ENCODE peak calls at places on chromosomes 4 and X, in ten cellular contexts. X is fibroblast of mammary gland, A is GM12864, J is tibial artery, P is psoas muscle, D is brain microvascular endothelial cell, Q is AG04450, Y is breast epithelium, C is WERI-Rb-1, U is heart right ventricle. M is an unnamed sample.

GRCh38 chrX:153879741-153880439 is 6.1 kb downstream of the L1CAM start:
- DNase-seq in X (no peak), A (no peak), J (no peak), P (peak), D (no peak), Q (no peak), Y (no peak), C (no peak), U (no peak), M (no peak)

GRCh38 chr4:125062079-125062478 is 252.7 kb upstream of the FAT4 start:
- DNase-seq in X (no peak), A (no peak), J (no peak), P (no peak), D (no peak), Q (no peak), Y (no peak), C (no peak), U (no peak), M (no peak)

GRCh38 chrX:1212532-1212931 is at the start of gene CRLF2:
- DNase-seq in X (peak), A (no peak), J (no peak), P (no peak), D (no peak), Q (no peak), Y (no peak), C (no peak), U (no peak), M (no peak)

GRCh38 chr4:62814510-62815047 is 1594.7 kb downstream of the TECRL start:
- DNase-seq in X (no peak), A (no peak), J (no peak), P (no peak), D (no peak), Q (no peak), Y (no peak), C (no peak), U (no peak), M (no peak)

GRCh38 chrX:2588049-2588448 is 87.3 kb upstream of the DHRSX start:
- DNase-seq in X (no peak), A (no peak), J (no peak), P (no peak), D (no peak), Q (no peak), Y (no peak), C (no peak), U (no peak), M (no peak)

GRCh38 chrX:7263961-7264360 is 116.0 kb upstream of the PUDP start:
- DNase-seq in X (peak), A (no peak), J (no peak), P (no peak), D (no peak), Q (no peak), Y (peak), C (no peak), U (no peak), M (no peak)

GRCh38 chr4:82358773-82359324 is 14.9 kb downstream of the HNRNPD start:
- DNase-seq in X (no peak), A (no peak), J (no peak), P (no peak), D (no peak), Q (no peak), Y (no peak), C (no peak), U (no peak), M (no peak)

GRCh38 chrX:8364369-8365141 is 100.1 kb upstream of the VCX3B start:
- DNase-seq in X (no peak), A (no peak), J (no peak), P (no peak), D (no peak), Q (no peak), Y (no peak), C (peak), U (no peak), M (peak)

GRCh38 chrX:100477949-100478348 is 67.9 kb upstream of the PCDH19 start:
- DNase-seq in X (no peak), A (no peak), J (peak), P (no peak), D (no peak), Q (no peak), Y (no peak), C (no peak), U (peak), M (peak)

GRCh38 chr4:114264452-114264851 is 285.0 kb upstream of the ARSJ start:
- DNase-seq in X (no peak), A (no peak), J (no peak), P (no peak), D (no peak), Q (no peak), Y (no peak), C (no peak), U (no peak), M (no peak)

GRCh38 chr4:61277785-61278184 is 77.7 kb downstream of the ADGRL3 start:
- DNase-seq in X (no peak), A (no peak), J (no peak), P (no peak), D (peak), Q (no peak), Y (no peak), C (no peak), U (no peak), M (no peak)

GRCh38 chr4:168830777-168831512 is 179.1 kb downstream of the CBR4 start:
- DNase-seq in X (no peak), A (no peak), J (no peak), P (no peak), D (no peak), Q (no peak), Y (no peak), C (peak), U (no peak), M (no peak)

GRCh38 chr4:37453004-37453360 is 208.4 kb downstream of the NWD2 start:
- DNase-seq in X (peak), A (peak), J (no peak), P (no peak), D (peak), Q (no peak), Y (no peak), C (peak), U (peak), M (no peak)

GRCh38 chr4:114734581-114734980 is 136.0 kb downstream of the UGT8 start:
- DNase-seq in X (no peak), A (no peak), J (no peak), P (no peak), D (no peak), Q (no peak), Y (no peak), C (peak), U (no peak), M (no peak)

GRCh38 chrX:40145001-40145631 is 47.4 kb upstream of the BCOR start:
- DNase-seq in X (no peak), A (no peak), J (no peak), P (peak), D (no peak), Q (no peak), Y (no peak), C (peak), U (no peak), M (no peak)

GRCh38 chrX:134634691-134635090 is 23.6 kb downstream of the PLAC1 start:
- DNase-seq in X (peak), A (no peak), J (no peak), P (no peak), D (no peak), Q (no peak), Y (no peak), C (no peak), U (no peak), M (no peak)

GRCh38 chrX:153401133-153401764 is at the start of gene PNMA6E:
- DNase-seq in X (no peak), A (no peak), J (no peak), P (no peak), D (no peak), Q (no peak), Y (no peak), C (no peak), U (no peak), M (no peak)

GRCh38 chr4:110639207-110640092 is 16.6 kb upstream of the PITX2 start:
- DNase-seq in X (no peak), A (no peak), J (no peak), P (no peak), D (no peak), Q (no peak), Y (no peak), C (no peak), U (no peak), M (no peak)

GRCh38 chr4:54318904-54319303 is 89.8 kb downstream of the PDGFRA start:
- DNase-seq in X (peak), A (peak), J (no peak), P (no peak), D (peak), Q (peak), Y (no peak), C (no peak), U (no peak), M (no peak)

GRCh38 chr4:52861879-52862604 is at the start of gene RASL11B:
- DNase-seq in X (peak), A (peak), J (peak), P (peak), D (peak), Q (no peak), Y (peak), C (peak), U (peak), M (peak)

GRCh38 chr4:125313497-125313896 is 1.3 kb upstream of the FAT4 start:
- DNase-seq in X (peak), A (peak), J (no peak), P (no peak), D (peak), Q (peak), Y (no peak), C (peak), U (peak), M (no peak)

GRCh38 chr4:53196872-53197759 is 168.7 kb downstream of the SCFD2 start:
- DNase-seq in X (peak), A (peak), J (no peak), P (no peak), D (peak), Q (peak), Y (no peak), C (no peak), U (no peak), M (no peak)

GRCh38 chr4:147453561-147454141 is 27.2 kb upstream of the EDNRA start:
- DNase-seq in X (peak), A (no peak), J (no peak), P (no peak), D (peak), Q (peak), Y (no peak), C (no peak), U (no peak), M (no peak)

GRCh38 chr4:20844311-20844710 is 144.1 kb downstream of the PACRGL start:
- DNase-seq in X (no peak), A (no peak), J (no peak), P (no peak), D (no peak), Q (no peak), Y (no peak), C (no peak), U (no peak), M (no peak)

GRCh38 chr4:156614536-156614935 is 357.1 kb downstream of the PDGFC start:
- DNase-seq in X (no peak), A (no peak), J (no peak), P (no peak), D (no peak), Q (no peak), Y (no peak), C (no peak), U (no peak), M (no peak)

GRCh38 chr4:67087897-67088296 is 457.4 kb downstream of the CENPC start:
- DNase-seq in X (peak), A (peak), J (peak), P (no peak), D (peak), Q (no peak), Y (no peak), C (peak), U (peak), M (no peak)

GRCh38 chr4:107740950-107741701 is 21.1 kb upstream of the PAPSS1 start:
- DNase-seq in X (peak), A (no peak), J (peak), P (peak), D (peak), Q (peak), Y (peak), C (no peak), U (peak), M (peak)

GRCh38 chr4:53763813-53764597 is 172.7 kb upstream of the LNX1 start:
- DNase-seq in X (peak), A (no peak), J (no peak), P (no peak), D (peak), Q (peak), Y (no peak), C (no peak), U (no peak), M (no peak)

GRCh38 chr4:61762722-61763627 is 562.8 kb downstream of the ADGRL3 start:
- DNase-seq in X (no peak), A (no peak), J (no peak), P (no peak), D (no peak), Q (no peak), Y (no peak), C (no peak), U (no peak), M (no peak)

GRCh38 chrX:147781844-147782243 is 129.9 kb upstream of the FMR1 start:
- DNase-seq in X (no peak), A (no peak), J (no peak), P (no peak), D (no peak), Q (no peak), Y (no peak), C (no peak), U (no peak), M (no peak)

GRCh38 chr4:157300678-157301077 is 80.2 kb downstream of the GRIA2 start:
- DNase-seq in X (no peak), A (no peak), J (no peak), P (no peak), D (no peak), Q (no peak), Y (no peak), C (no peak), U (no peak), M (no peak)

GRCh38 chr4:111798840-111799239 is 346.4 kb upstream of the FAM241A start:
- DNase-seq in X (no peak), A (no peak), J (no peak), P (no peak), D (no peak), Q (no peak), Y (no peak), C (peak), U (no peak), M (no peak)
- TF ChIP-seq CTCF in X (peak), A (peak), J (no peak), P (no peak), D (peak), Q (no peak), Y (no peak), C (peak), U (no peak), M (no peak)

GRCh38 chr4:127212269-127212580 is 420.5 kb upstream of the INTU start:
- DNase-seq in X (no peak), A (no peak), J (no peak), P (no peak), D (no peak), Q (no peak), Y (no peak), C (no peak), U (no peak), M (no peak)

GRCh38 chr4:127210877-127211276 is 421.9 kb upstream of the INTU start:
- DNase-seq in X (no peak), A (no peak), J (peak), P (no peak), D (no peak), Q (no peak), Y (no peak), C (no peak), U (peak), M (no peak)

GRCh38 chr4:127212701-127213100 is 420.1 kb upstream of the INTU start:
- DNase-seq in X (no peak), A (no peak), J (no peak), P (no peak), D (no peak), Q (no peak), Y (no peak), C (no peak), U (no peak), M (no peak)

GRCh38 chr4:127209580-127210095 is 423.1 kb upstream of the INTU start:
- DNase-seq in X (no peak), A (no peak), J (no peak), P (no peak), D (no peak), Q (no peak), Y (no peak), C (no peak), U (no peak), M (no peak)

GRCh38 chr4:127211377-127212268 is 421.1 kb upstream of the INTU start:
- DNase-seq in X (no peak), A (no peak), J (no peak), P (no peak), D (no peak), Q (no peak), Y (no peak), C (no peak), U (no peak), M (no peak)
- TF ChIP-seq CTCF in X (no peak), A (no peak), J (no peak), P (no peak), D (no peak), Q (no peak), Y (no peak), C (no peak), U (no peak), M (no peak)

GRCh38 chrX:65637335-65637734 is 30.1 kb upstream of the MSN start:
- DNase-seq in X (no peak), A (no peak), J (no peak), P (no peak), D (no peak), Q (no peak), Y (no peak), C (no peak), U (no peak), M (no peak)

GRCh38 chrX:65634732-65635131 is 32.7 kb upstream of the MSN start:
- DNase-seq in X (no peak), A (no peak), J (no peak), P (no peak), D (no peak), Q (no peak), Y (no peak), C (no peak), U (no peak), M (no peak)

GRCh38 chrX:65635371-65635770 is 32.1 kb upstream of the MSN start:
- DNase-seq in X (no peak), A (no peak), J (peak), P (no peak), D (no peak), Q (no peak), Y (no peak), C (no peak), U (peak), M (no peak)

GRCh38 chrX:65630771-65631170 is 36.7 kb upstream of the MSN start:
- DNase-seq in X (no peak), A (no peak), J (no peak), P (no peak), D (no peak), Q (no peak), Y (no peak), C (no peak), U (no peak), M (no peak)

DNA sequence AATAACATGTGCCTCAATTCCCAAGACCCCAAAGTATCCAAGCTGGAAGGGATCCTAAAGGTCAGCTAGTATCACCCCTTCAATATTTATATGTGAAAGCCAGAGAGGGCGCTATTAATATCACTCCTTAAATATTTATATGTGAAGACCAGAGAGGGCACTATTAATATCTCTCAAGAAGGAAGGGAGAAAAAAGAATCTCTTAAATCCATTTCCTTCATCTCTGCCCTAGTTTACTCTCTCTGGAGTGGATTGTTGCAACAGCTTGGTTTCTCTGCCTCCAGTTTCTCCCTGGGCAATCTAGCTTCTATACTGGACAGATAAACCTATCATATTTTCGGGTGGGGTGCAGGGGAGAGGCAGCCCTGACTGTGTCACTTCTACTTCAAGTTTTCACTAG is 31.6 kb upstream of the MSN start:
- DNase-seq in X (no peak), A (no peak), J (no peak), P (no peak), D (no peak), Q (no peak), Y (no peak), C (no peak), U (no peak), M (no peak)
- TF ChIP-seq CTCF in X (no peak), A (no peak), J (no peak), P (no peak), D (no peak), Q (no peak), Y (no peak), C (no peak), U (peak), M (no peak)

DNA sequence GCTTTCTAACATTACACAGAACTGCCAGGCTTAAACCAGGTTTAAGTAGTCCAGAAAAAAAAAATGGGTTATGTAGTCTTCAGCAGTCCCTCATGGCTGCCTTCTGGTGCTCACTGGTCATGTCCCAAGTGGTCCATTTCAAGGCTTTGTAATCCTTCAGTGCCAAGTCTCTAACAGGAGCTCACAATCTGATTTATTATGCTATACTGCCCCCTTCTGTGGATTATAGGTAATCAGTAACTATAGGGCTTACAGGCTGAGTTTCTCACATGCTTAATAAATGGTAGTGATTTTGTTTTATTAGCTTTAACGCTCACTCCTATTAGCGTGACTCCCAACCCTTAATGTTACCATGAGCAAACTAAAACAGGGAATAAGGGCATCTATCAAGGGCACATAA is 92.5 kb upstream of the EDA2R start:
- DNase-seq in X (peak), A (no peak), J (no peak), P (no peak), D (peak), Q (peak), Y (no peak), C (no peak), U (no peak), M (no peak)
- TF ChIP-seq CTCF in X (peak), A (peak), J (peak), P (no peak), D (peak), Q (peak), Y (no peak), C (peak), U (peak), M (no peak)

DNA sequence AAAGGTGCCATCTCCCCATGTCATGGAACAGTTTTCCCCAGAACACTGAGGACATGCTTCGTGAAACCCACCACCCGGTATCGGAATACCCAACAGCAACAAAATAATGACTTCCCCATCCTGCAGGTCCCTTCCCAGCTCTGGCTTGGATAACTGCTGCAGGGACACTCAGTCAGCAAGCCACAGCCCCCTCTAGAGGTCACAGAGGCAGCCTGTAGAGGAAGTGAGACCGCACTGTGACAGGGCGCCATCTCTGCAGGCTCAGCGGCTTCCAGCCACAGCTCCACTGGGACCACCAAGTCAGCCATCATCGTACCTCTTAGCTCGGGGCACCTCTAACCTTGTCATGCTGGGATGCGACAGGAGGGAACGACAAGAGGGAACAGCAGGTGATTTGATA is 315.9 kb downstream of the LDB2 start:
- DNase-seq in X (no peak), A (no peak), J (no peak), P (no peak), D (no peak), Q (no peak), Y (no peak), C (peak), U (no peak), M (no peak)
- TF ChIP-seq CTCF in X (peak), A (peak), J (no peak), P (no peak), D (peak), Q (peak), Y (no peak), C (peak), U (no peak), M (no peak)

DNA sequence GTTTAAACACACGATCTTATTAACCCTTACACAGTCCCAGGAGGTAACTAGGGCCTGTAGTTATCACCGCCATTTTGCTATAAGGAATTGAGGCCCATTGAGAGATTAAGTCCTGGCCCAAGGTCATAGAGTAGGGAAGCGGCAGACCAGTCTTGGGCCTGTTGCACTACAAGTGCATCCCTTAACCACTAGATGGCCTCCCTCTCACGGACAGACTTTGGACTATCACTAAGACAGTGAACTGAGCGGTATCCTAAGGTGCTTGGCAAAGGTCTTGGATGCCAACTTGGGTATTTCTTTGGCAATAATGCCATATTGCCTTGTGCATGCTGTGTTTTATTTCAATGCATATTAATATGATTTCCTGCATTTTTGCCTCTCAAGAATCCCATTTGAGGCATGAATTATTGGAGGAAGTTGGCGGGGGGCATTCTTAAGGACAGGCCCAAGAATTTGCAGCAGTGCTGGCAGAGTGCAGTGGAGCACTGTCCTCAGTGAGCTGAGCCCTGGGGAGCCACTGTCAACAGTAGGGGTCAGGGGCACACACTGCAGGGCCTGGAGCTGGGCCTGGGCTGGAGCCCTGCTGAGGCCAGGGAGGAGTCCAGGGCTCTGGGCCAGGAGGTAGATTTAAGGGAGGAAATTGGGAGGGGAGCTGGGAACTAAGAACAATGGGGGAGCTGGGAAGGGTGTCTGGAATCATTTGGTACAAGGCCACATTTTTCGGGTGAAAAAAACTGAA is 147.4 kb downstream of the SMIM20 start:
- DNase-seq in X (peak), A (no peak), J (no peak), P (no peak), D (peak), Q (no peak), Y (no peak), C (peak), U (no peak), M (no peak)
- TF ChIP-seq CTCF in X (peak), A (peak), J (no peak), P (peak), D (peak), Q (peak), Y (peak), C (peak), U (peak), M (no peak)

M was measured in gastrocnemius medialis.